ENCODE peak calls at places on chromosomes 5 and 9, in nine cellular contexts. One of them, this sample, is unnamed.

GRCh38 chr5:152912924-152913323 is 507.8 kb upstream of the NMUR2 start:
- DNase-seq in Calu3: no peak
- DNase-seq in AG04450: no peak
- DNase-seq in tibial nerve: no peak
- DNase-seq in left ventricle myocardium inferior: no peak
- DNase-seq in H9: no peak
- DNase-seq in AG10803: no peak
- DNase-seq in CD8-positive, alpha-beta T cell: no peak
- DNase-seq in progenitor cell of endocrine pancreas: no peak
- DNase-seq in this sample: no peak

GRCh38 chr9:77455312-77455927 is 192.7 kb downstream of the GNA14 start:
- DNase-seq in CD8-positive, alpha-beta T cell: peak
- DNase-seq in progenitor cell of endocrine pancreas: no peak
- DNase-seq in Calu3: peak
- DNase-seq in left ventricle myocardium inferior: no peak
- DNase-seq in AG04450: no peak
- DNase-seq in tibial nerve: no peak
- DNase-seq in H9: no peak
- DNase-seq in AG10803: no peak
- DNase-seq in this sample: no peak

GRCh38 chr9:122203995-122204394 is 24.8 kb downstream of the LHX6 start:
- DNase-seq in AG10803: no peak
- DNase-seq in AG04450: no peak
- DNase-seq in CD8-positive, alpha-beta T cell: no peak
- DNase-seq in left ventricle myocardium inferior: no peak
- DNase-seq in H9: no peak
- DNase-seq in progenitor cell of endocrine pancreas: no peak
- DNase-seq in tibial nerve: no peak
- DNase-seq in Calu3: no peak
- DNase-seq in this sample: no peak

GRCh38 chr9:136303825-136304416 is at the start of gene CCDC187:
- DNase-seq in progenitor cell of endocrine pancreas: no peak
- DNase-seq in AG10803: no peak
- DNase-seq in left ventricle myocardium inferior: no peak
- DNase-seq in tibial nerve: no peak
- DNase-seq in Calu3: no peak
- DNase-seq in AG04450: no peak
- DNase-seq in CD8-positive, alpha-beta T cell: no peak
- DNase-seq in H9: no peak
- DNase-seq in this sample: no peak

GRCh38 chr5:1415059-1415425 is 30.2 kb downstream of the SLC6A3 start:
- DNase-seq in AG04450: no peak
- DNase-seq in AG10803: no peak
- DNase-seq in H9: no peak
- DNase-seq in left ventricle myocardium inferior: peak
- DNase-seq in Calu3: no peak
- DNase-seq in progenitor cell of endocrine pancreas: no peak
- DNase-seq in CD8-positive, alpha-beta T cell: no peak
- DNase-seq in tibial nerve: no peak
- DNase-seq in this sample: no peak

GRCh38 chr9:125550216-125550614 is 156.8 kb downstream of the MAPKAP1 start:
- DNase-seq in AG04450: no peak
- DNase-seq in Calu3: no peak
- DNase-seq in H9: no peak
- DNase-seq in AG10803: peak
- DNase-seq in tibial nerve: no peak
- DNase-seq in progenitor cell of endocrine pancreas: no peak
- DNase-seq in left ventricle myocardium inferior: no peak
- DNase-seq in CD8-positive, alpha-beta T cell: no peak
- DNase-seq in this sample: no peak

GRCh38 chr5:10701567-10702039 is 59.4 kb downstream of the DAP start:
- DNase-seq in progenitor cell of endocrine pancreas: peak
- DNase-seq in AG10803: peak
- DNase-seq in Calu3: peak
- DNase-seq in CD8-positive, alpha-beta T cell: peak
- DNase-seq in AG04450: no peak
- DNase-seq in H9: no peak
- DNase-seq in left ventricle myocardium inferior: no peak
- DNase-seq in tibial nerve: no peak
- DNase-seq in this sample: no peak

GRCh38 chr9:80369641-80370040 is 797.9 kb downstream of the TLE4 start:
- DNase-seq in tibial nerve: no peak
- DNase-seq in CD8-positive, alpha-beta T cell: no peak
- DNase-seq in Calu3: no peak
- DNase-seq in left ventricle myocardium inferior: no peak
- DNase-seq in AG10803: no peak
- DNase-seq in AG04450: no peak
- DNase-seq in progenitor cell of endocrine pancreas: no peak
- DNase-seq in H9: no peak
- DNase-seq in this sample: no peak

GRCh38 chr9:129449066-129449465 is 171.8 kb downstream of the C9orf50 start:
- DNase-seq in left ventricle myocardium inferior: no peak
- DNase-seq in tibial nerve: no peak
- DNase-seq in AG04450: no peak
- DNase-seq in AG10803: no peak
- DNase-seq in Calu3: no peak
- DNase-seq in progenitor cell of endocrine pancreas: no peak
- DNase-seq in CD8-positive, alpha-beta T cell: no peak
- DNase-seq in H9: no peak
- DNase-seq in this sample: no peak
- TF ChIP-seq CTCF in left ventricle myocardium inferior: no peak
- TF ChIP-seq CTCF in tibial nerve: no peak
- TF ChIP-seq CTCF in AG04450: no peak
- TF ChIP-seq CTCF in AG10803: no peak
- TF ChIP-seq CTCF in Calu3: no peak
- TF ChIP-seq CTCF in progenitor cell of endocrine pancreas: no peak
- TF ChIP-seq CTCF in CD8-positive, alpha-beta T cell: no peak
- TF ChIP-seq CTCF in H9: no peak
- TF ChIP-seq CTCF in this sample: no peak

DNA sequence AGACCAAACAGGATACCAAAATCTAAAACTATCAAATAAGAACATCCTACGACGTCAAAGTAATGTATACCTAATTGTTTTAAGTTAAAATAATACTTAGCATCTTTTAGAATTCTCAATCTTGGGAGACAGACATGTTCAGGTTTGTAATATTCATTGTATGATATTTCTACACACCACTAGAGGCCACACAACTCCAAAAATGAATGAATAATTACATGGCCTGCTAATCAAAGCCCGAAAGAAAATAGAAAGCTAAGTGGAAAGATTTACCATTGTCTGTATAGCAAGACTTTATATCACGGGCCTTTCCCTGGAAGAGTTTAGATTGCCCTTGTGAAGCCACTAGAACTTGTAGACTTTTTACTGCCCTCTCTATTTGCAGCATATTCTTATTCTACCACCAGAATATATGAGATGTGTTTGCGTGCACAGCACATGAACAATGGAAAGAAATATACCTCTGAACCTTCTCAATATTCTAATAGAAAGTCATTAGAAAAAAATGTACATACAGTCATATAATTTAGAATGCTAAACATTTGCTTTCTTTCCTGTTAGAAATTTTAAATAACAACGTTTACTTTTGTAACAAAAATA is 380.1 kb upstream of the NUDT12 start:
- DNase-seq in AG10803: no peak
- DNase-seq in CD8-positive, alpha-beta T cell: no peak
- DNase-seq in AG04450: no peak
- DNase-seq in H9: no peak
- DNase-seq in Calu3: no peak
- DNase-seq in progenitor cell of endocrine pancreas: no peak
- DNase-seq in left ventricle myocardium inferior: no peak
- DNase-seq in tibial nerve: no peak
- DNase-seq in this sample: no peak
- TF ChIP-seq CTCF in AG10803: no peak
- TF ChIP-seq CTCF in CD8-positive, alpha-beta T cell: no peak
- TF ChIP-seq CTCF in AG04450: no peak
- TF ChIP-seq CTCF in H9: no peak
- TF ChIP-seq CTCF in Calu3: no peak
- TF ChIP-seq CTCF in progenitor cell of endocrine pancreas: no peak
- TF ChIP-seq CTCF in left ventricle myocardium inferior: no peak
- TF ChIP-seq CTCF in tibial nerve: no peak
- TF ChIP-seq CTCF in this sample: no peak

DNA sequence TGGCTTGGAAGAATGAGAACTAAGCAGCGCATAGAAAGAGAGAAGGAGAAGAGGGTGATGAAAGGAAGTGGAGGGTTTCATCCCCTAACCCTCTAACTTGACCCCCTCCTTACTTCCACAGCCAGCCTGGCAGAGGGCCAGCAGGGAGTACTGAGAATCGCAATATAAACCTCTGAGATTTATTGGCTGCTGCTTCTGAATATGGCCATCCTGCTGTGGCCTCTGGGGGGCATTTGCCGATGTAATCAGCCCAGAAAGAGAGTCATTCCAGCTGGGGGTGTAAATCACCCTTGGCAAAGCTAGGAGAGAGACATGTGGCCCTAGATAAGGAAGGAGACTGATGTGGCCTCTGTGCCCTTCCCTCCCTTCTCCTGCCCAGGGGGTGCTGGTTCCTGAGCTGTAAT is 960 bp upstream of the GFRA3 start:
- DNase-seq in Calu3: peak
- DNase-seq in tibial nerve: no peak
- DNase-seq in progenitor cell of endocrine pancreas: no peak
- DNase-seq in AG04450: no peak
- DNase-seq in AG10803: no peak
- DNase-seq in H9: no peak
- DNase-seq in left ventricle myocardium inferior: no peak
- DNase-seq in CD8-positive, alpha-beta T cell: no peak
- DNase-seq in this sample: no peak
- TF ChIP-seq CTCF in Calu3: no peak
- TF ChIP-seq CTCF in tibial nerve: no peak
- TF ChIP-seq CTCF in progenitor cell of endocrine pancreas: no peak
- TF ChIP-seq CTCF in AG04450: no peak
- TF ChIP-seq CTCF in AG10803: no peak
- TF ChIP-seq CTCF in H9: no peak
- TF ChIP-seq CTCF in left ventricle myocardium inferior: no peak
- TF ChIP-seq CTCF in CD8-positive, alpha-beta T cell: no peak
- TF ChIP-seq CTCF in this sample: no peak

DNA sequence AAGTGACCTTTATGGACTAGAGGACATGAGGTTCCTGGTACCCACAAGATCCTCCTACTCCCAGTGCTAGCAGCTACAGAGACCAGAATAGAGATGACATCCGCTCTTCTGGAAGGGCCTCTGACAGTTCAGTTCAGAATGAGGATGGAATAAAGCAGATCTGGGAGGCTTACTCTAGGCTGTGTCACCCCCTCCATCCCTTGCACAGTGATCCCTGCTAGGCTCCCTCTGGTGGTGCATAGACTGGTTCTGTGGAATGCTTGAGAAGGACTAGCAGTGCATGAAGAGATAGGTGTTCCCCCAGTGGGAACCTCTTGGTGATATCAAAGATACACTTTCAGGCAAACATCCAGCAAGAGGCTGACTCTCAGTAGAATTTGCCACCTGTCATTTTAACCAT is 83.0 kb downstream of the NPR3 start:
- DNase-seq in AG04450: no peak
- DNase-seq in tibial nerve: no peak
- DNase-seq in CD8-positive, alpha-beta T cell: no peak
- DNase-seq in progenitor cell of endocrine pancreas: no peak
- DNase-seq in left ventricle myocardium inferior: no peak
- DNase-seq in Calu3: peak
- DNase-seq in AG10803: peak
- DNase-seq in H9: peak
- DNase-seq in this sample: no peak
- TF ChIP-seq CTCF in AG04450: peak
- TF ChIP-seq CTCF in tibial nerve: no peak
- TF ChIP-seq CTCF in CD8-positive, alpha-beta T cell: no peak
- TF ChIP-seq CTCF in progenitor cell of endocrine pancreas: no peak
- TF ChIP-seq CTCF in left ventricle myocardium inferior: peak
- TF ChIP-seq CTCF in Calu3: no peak
- TF ChIP-seq CTCF in AG10803: peak
- TF ChIP-seq CTCF in H9: peak
- TF ChIP-seq CTCF in this sample: no peak